ENCODE peak calls at places on chromosomes 6 and 20, in ten cellular contexts. One of them, this sample, is unnamed.

GRCh38 chr20:5745416-5745968 is 4.7 kb upstream of the SHLD1 start:
- DNase-seq in AG09319: no peak
- DNase-seq in GM13976: no peak
- DNase-seq in fibroblast of villous mesenchyme: no peak
- DNase-seq in fibroblast of pulmonary artery: no peak
- DNase-seq in fibroblast of lung: no peak
- DNase-seq in PC-9: no peak
- DNase-seq in nephron progenitor cell: no peak
- DNase-seq in Calu3: no peak
- DNase-seq in tibial nerve: no peak
- DNase-seq in this sample: no peak

GRCh38 chr6:163291622-163292021 is 122.9 kb upstream of the QKI start:
- DNase-seq in AG09319: no peak
- DNase-seq in GM13976: no peak
- DNase-seq in fibroblast of villous mesenchyme: peak
- DNase-seq in fibroblast of pulmonary artery: peak
- DNase-seq in fibroblast of lung: peak
- DNase-seq in PC-9: no peak
- DNase-seq in nephron progenitor cell: no peak
- DNase-seq in Calu3: no peak
- DNase-seq in tibial nerve: no peak
- DNase-seq in this sample: no peak

GRCh38 chr6:31180500-31180899 is 10.0 kb upstream of the POU5F1 start:
- DNase-seq in AG09319: peak
- DNase-seq in GM13976: peak
- DNase-seq in fibroblast of villous mesenchyme: peak
- DNase-seq in fibroblast of pulmonary artery: peak
- DNase-seq in fibroblast of lung: peak
- DNase-seq in PC-9: no peak
- DNase-seq in nephron progenitor cell: no peak
- DNase-seq in Calu3: peak
- DNase-seq in tibial nerve: no peak
- DNase-seq in this sample: no peak

GRCh38 chr6:53066874-53067273 is 1.7 kb downstream of the FBXO9 start:
- DNase-seq in AG09319: no peak
- DNase-seq in GM13976: no peak
- DNase-seq in fibroblast of villous mesenchyme: no peak
- DNase-seq in fibroblast of pulmonary artery: no peak
- DNase-seq in fibroblast of lung: no peak
- DNase-seq in PC-9: no peak
- DNase-seq in nephron progenitor cell: no peak
- DNase-seq in Calu3: no peak
- DNase-seq in tibial nerve: no peak
- DNase-seq in this sample: no peak

GRCh38 chr6:165245287-165245686 is 64.1 kb downstream of the C6orf118 start:
- DNase-seq in AG09319: no peak
- DNase-seq in GM13976: no peak
- DNase-seq in fibroblast of villous mesenchyme: peak
- DNase-seq in fibroblast of pulmonary artery: peak
- DNase-seq in fibroblast of lung: peak
- DNase-seq in PC-9: no peak
- DNase-seq in nephron progenitor cell: peak
- DNase-seq in Calu3: peak
- DNase-seq in tibial nerve: no peak
- DNase-seq in this sample: no peak

GRCh38 chr20:56609321-56609720 is 19.8 kb upstream of the TFAP2C start:
- DNase-seq in AG09319: no peak
- DNase-seq in GM13976: no peak
- DNase-seq in fibroblast of villous mesenchyme: no peak
- DNase-seq in fibroblast of pulmonary artery: no peak
- DNase-seq in fibroblast of lung: no peak
- DNase-seq in PC-9: peak
- DNase-seq in nephron progenitor cell: no peak
- DNase-seq in Calu3: no peak
- DNase-seq in tibial nerve: no peak
- DNase-seq in this sample: no peak

GRCh38 chr6:134539865-134540323 is 222.0 kb upstream of the SGK1 start:
- DNase-seq in AG09319: no peak
- DNase-seq in GM13976: no peak
- DNase-seq in fibroblast of villous mesenchyme: no peak
- DNase-seq in fibroblast of pulmonary artery: peak
- DNase-seq in fibroblast of lung: peak
- DNase-seq in PC-9: no peak
- DNase-seq in nephron progenitor cell: no peak
- DNase-seq in Calu3: no peak
- DNase-seq in tibial nerve: no peak
- DNase-seq in this sample: no peak

GRCh38 chr6:154474636-154475428 is 35.7 kb downstream of the CNKSR3 start:
- DNase-seq in AG09319: no peak
- DNase-seq in GM13976: no peak
- DNase-seq in fibroblast of villous mesenchyme: peak
- DNase-seq in fibroblast of pulmonary artery: peak
- DNase-seq in fibroblast of lung: peak
- DNase-seq in PC-9: peak
- DNase-seq in nephron progenitor cell: no peak
- DNase-seq in Calu3: no peak
- DNase-seq in tibial nerve: no peak
- DNase-seq in this sample: peak

GRCh38 chr6:109222848-109223247 is 127.5 kb downstream of the CEP57L1 start:
- DNase-seq in AG09319: no peak
- DNase-seq in GM13976: no peak
- DNase-seq in fibroblast of villous mesenchyme: no peak
- DNase-seq in fibroblast of pulmonary artery: no peak
- DNase-seq in fibroblast of lung: no peak
- DNase-seq in PC-9: no peak
- DNase-seq in nephron progenitor cell: no peak
- DNase-seq in Calu3: no peak
- DNase-seq in tibial nerve: no peak
- DNase-seq in this sample: no peak

GRCh38 chr6:159217595-159218275 is 48.5 kb downstream of the FNDC1 start:
- DNase-seq in AG09319: no peak
- DNase-seq in GM13976: peak
- DNase-seq in fibroblast of villous mesenchyme: peak
- DNase-seq in fibroblast of pulmonary artery: peak
- DNase-seq in fibroblast of lung: peak
- DNase-seq in PC-9: no peak
- DNase-seq in nephron progenitor cell: peak
- DNase-seq in Calu3: peak
- DNase-seq in tibial nerve: no peak
- DNase-seq in this sample: no peak

DNA sequence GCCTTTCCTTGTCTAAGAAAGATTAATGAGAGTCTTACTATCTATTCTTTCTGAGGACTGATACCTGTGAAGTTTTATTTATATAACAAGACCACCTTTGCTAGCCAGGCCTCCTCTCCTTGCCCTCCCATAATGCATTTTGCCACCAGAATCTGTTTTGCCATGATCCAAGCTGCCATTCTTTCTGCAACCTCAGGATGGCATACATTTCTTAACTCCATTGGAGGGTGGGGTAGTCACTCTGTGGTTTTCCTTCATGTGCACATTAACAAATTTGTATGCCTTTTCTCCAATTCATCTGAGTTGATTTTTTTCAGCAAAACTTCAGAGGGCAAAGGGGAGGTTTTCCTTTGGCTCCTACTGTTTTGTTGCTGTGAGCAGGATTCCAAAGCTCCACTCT is 26.4 kb upstream of the ENPP4 start:
- DNase-seq in AG09319: no peak
- DNase-seq in GM13976: no peak
- DNase-seq in fibroblast of villous mesenchyme: no peak
- DNase-seq in fibroblast of pulmonary artery: no peak
- DNase-seq in fibroblast of lung: no peak
- DNase-seq in PC-9: no peak
- DNase-seq in nephron progenitor cell: no peak
- DNase-seq in Calu3: peak
- DNase-seq in tibial nerve: no peak
- DNase-seq in this sample: no peak
- TF ChIP-seq CTCF in AG09319: no peak
- TF ChIP-seq CTCF in GM13976: no peak
- TF ChIP-seq CTCF in fibroblast of villous mesenchyme: no peak
- TF ChIP-seq CTCF in fibroblast of pulmonary artery: no peak
- TF ChIP-seq CTCF in fibroblast of lung: no peak
- TF ChIP-seq CTCF in PC-9: no peak
- TF ChIP-seq CTCF in nephron progenitor cell: no peak
- TF ChIP-seq CTCF in Calu3: peak
- TF ChIP-seq CTCF in tibial nerve: no peak
- TF ChIP-seq CTCF in this sample: peak

DNA sequence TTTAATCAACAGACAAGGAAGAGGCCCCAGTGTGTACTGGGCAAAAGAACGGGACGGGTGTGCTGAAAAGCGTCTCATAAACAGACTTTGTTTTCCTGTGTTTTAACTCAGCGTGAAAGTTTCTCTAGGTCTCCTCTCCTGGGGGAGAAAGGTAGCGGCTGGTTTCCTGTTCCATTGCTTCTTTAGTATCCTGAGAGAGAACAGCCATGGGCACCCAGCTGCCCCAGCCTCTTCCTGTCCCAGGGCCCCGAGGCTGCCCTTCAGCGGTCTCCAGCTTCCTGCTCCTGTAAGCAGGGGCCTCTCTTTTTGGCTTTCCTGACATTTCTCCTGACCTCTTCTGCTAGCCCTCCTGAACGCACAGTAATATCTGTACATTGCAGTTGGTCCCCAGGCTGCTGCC is 2.4 kb upstream of the SSTR4 start:
- DNase-seq in AG09319: no peak
- DNase-seq in GM13976: no peak
- DNase-seq in fibroblast of villous mesenchyme: no peak
- DNase-seq in fibroblast of pulmonary artery: no peak
- DNase-seq in fibroblast of lung: no peak
- DNase-seq in PC-9: no peak
- DNase-seq in nephron progenitor cell: no peak
- DNase-seq in Calu3: no peak
- DNase-seq in tibial nerve: no peak
- DNase-seq in this sample: no peak
- TF ChIP-seq CTCF in AG09319: no peak
- TF ChIP-seq CTCF in GM13976: no peak
- TF ChIP-seq CTCF in fibroblast of villous mesenchyme: no peak
- TF ChIP-seq CTCF in fibroblast of pulmonary artery: no peak
- TF ChIP-seq CTCF in fibroblast of lung: no peak
- TF ChIP-seq CTCF in PC-9: no peak
- TF ChIP-seq CTCF in nephron progenitor cell: no peak
- TF ChIP-seq CTCF in Calu3: no peak
- TF ChIP-seq CTCF in tibial nerve: no peak
- TF ChIP-seq CTCF in this sample: no peak

DNA sequence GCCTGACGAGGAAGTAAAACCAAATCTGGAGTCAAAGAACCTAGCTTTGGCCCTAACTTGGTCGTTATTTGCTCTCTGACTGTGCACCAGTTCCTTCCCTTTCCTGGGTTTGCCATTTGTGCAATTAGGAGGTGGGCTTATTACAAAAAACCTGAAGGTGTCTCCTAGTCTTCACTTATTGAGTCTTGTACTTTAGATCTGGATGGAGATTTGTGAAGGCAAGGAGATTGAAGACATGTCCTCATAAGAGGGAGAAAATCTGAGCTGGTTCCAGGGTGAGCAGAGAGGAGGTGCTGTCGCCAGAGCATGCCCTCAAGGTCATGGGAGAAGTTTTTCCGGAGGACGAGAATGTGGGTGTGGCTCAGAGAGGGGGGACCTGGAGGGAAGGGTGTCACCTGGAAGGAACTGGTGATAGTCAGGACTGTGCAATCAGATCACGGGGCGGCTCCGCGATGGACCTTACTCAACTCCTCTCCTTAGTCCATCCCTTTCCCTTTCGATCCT is 703 bp upstream of the ACSS2 start:
- DNase-seq in AG09319: no peak
- DNase-seq in GM13976: no peak
- DNase-seq in fibroblast of villous mesenchyme: no peak
- DNase-seq in fibroblast of pulmonary artery: no peak
- DNase-seq in fibroblast of lung: no peak
- DNase-seq in PC-9: no peak
- DNase-seq in nephron progenitor cell: no peak
- DNase-seq in Calu3: no peak
- DNase-seq in tibial nerve: no peak
- DNase-seq in this sample: no peak
- TF ChIP-seq CTCF in AG09319: peak
- TF ChIP-seq CTCF in GM13976: no peak
- TF ChIP-seq CTCF in fibroblast of villous mesenchyme: peak
- TF ChIP-seq CTCF in fibroblast of pulmonary artery: peak
- TF ChIP-seq CTCF in fibroblast of lung: peak
- TF ChIP-seq CTCF in PC-9: peak
- TF ChIP-seq CTCF in nephron progenitor cell: no peak
- TF ChIP-seq CTCF in Calu3: no peak
- TF ChIP-seq CTCF in tibial nerve: peak
- TF ChIP-seq CTCF in this sample: no peak

DNA sequence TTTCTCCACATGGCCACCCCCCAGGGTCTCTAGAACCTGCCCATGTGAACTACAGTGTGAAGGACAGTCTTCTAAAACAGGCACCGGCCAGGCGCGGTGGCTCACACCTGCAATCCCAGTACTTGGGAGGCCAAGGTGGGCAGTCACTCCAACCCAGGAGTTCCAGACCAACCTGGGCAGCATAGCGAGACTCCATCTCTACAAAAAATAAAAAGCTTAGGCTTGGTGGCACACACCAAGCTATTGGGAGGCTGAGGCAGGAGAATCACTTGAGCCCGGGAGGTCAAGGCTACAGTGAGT is 13.7 kb downstream of the ACSS1 start:
- DNase-seq in AG09319: no peak
- DNase-seq in GM13976: no peak
- DNase-seq in fibroblast of villous mesenchyme: no peak
- DNase-seq in fibroblast of pulmonary artery: no peak
- DNase-seq in fibroblast of lung: no peak
- DNase-seq in PC-9: no peak
- DNase-seq in nephron progenitor cell: no peak
- DNase-seq in Calu3: no peak
- DNase-seq in tibial nerve: no peak
- DNase-seq in this sample: no peak
- TF ChIP-seq CTCF in AG09319: no peak
- TF ChIP-seq CTCF in GM13976: no peak
- TF ChIP-seq CTCF in fibroblast of villous mesenchyme: no peak
- TF ChIP-seq CTCF in fibroblast of pulmonary artery: no peak
- TF ChIP-seq CTCF in fibroblast of lung: no peak
- TF ChIP-seq CTCF in PC-9: no peak
- TF ChIP-seq CTCF in nephron progenitor cell: no peak
- TF ChIP-seq CTCF in Calu3: no peak
- TF ChIP-seq CTCF in tibial nerve: no peak
- TF ChIP-seq CTCF in this sample: no peak

GRCh38 chr6:32971581-32972352 is 3.4 kb downstream of the BRD2 start:
- DNase-seq in AG09319: peak
- DNase-seq in GM13976: peak
- DNase-seq in fibroblast of villous mesenchyme: peak
- DNase-seq in fibroblast of pulmonary artery: peak
- DNase-seq in fibroblast of lung: peak
- DNase-seq in PC-9: peak
- DNase-seq in nephron progenitor cell: peak
- DNase-seq in Calu3: peak
- DNase-seq in tibial nerve: peak
- DNase-seq in this sample: peak
- TF ChIP-seq CTCF in AG09319: no peak
- TF ChIP-seq CTCF in GM13976: no peak
- TF ChIP-seq CTCF in fibroblast of villous mesenchyme: no peak
- TF ChIP-seq CTCF in fibroblast of pulmonary artery: no peak
- TF ChIP-seq CTCF in fibroblast of lung: no peak
- TF ChIP-seq CTCF in PC-9: no peak
- TF ChIP-seq CTCF in nephron progenitor cell: no peak
- TF ChIP-seq CTCF in Calu3: no peak
- TF ChIP-seq CTCF in tibial nerve: peak
- TF ChIP-seq CTCF in this sample: peak

GRCh38 chr20:32582659-32583580 is 2.2 kb downstream of the NOL4L start:
- DNase-seq in AG09319: no peak
- DNase-seq in GM13976: peak
- DNase-seq in fibroblast of villous mesenchyme: peak
- DNase-seq in fibroblast of pulmonary artery: no peak
- DNase-seq in fibroblast of lung: peak
- DNase-seq in PC-9: no peak
- DNase-seq in nephron progenitor cell: peak
- DNase-seq in Calu3: no peak
- DNase-seq in tibial nerve: no peak
- DNase-seq in this sample: no peak
- TF ChIP-seq CTCF in AG09319: no peak
- TF ChIP-seq CTCF in GM13976: no peak
- TF ChIP-seq CTCF in fibroblast of villous mesenchyme: no peak
- TF ChIP-seq CTCF in fibroblast of pulmonary artery: no peak
- TF ChIP-seq CTCF in fibroblast of lung: no peak
- TF ChIP-seq CTCF in PC-9: no peak
- TF ChIP-seq CTCF in nephron progenitor cell: no peak
- TF ChIP-seq CTCF in Calu3: no peak
- TF ChIP-seq CTCF in tibial nerve: no peak
- TF ChIP-seq CTCF in this sample: no peak